ENCODE peak calls at places on chromosomes 13 and 19, in six cellular contexts. One of them, this sample, is unnamed.

GRCh38 chr13:41565221-41565620 is 107.9 kb downstream of the RGCC start:
- DNase-seq in Right ventricle myocardium superior: no peak
- DNase-seq in A172: peak; percentile 66
- DNase-seq in uterus: no peak
- DNase-seq in HTR-8/SVneo: peak; percentile 40
- DNase-seq in cardiac muscle cell: peak; percentile 67
- DNase-seq in this sample: no peak

GRCh38 chr19:32876919-32877285 is 7.3 kb upstream of the SLC7A9 start:
- DNase-seq in cardiac muscle cell: peak; percentile 12
- DNase-seq in Right ventricle myocardium superior: no peak
- DNase-seq in A172: peak; percentile 78
- DNase-seq in HTR-8/SVneo: no peak
- DNase-seq in uterus: no peak
- DNase-seq in this sample: peak; percentile 63

GRCh38 chr13:90868321-90868920 is 479.1 kb upstream of the MIR17HG start:
- DNase-seq in uterus: no peak
- DNase-seq in HTR-8/SVneo: peak; percentile 1
- DNase-seq in A172: peak; percentile 2
- DNase-seq in cardiac muscle cell: peak; percentile 42
- DNase-seq in Right ventricle myocardium superior: no peak
- DNase-seq in this sample: no peak

GRCh38 chr13:104984296-104984818 is 1551.1 kb downstream of the EFNB2 start:
- DNase-seq in A172: peak; percentile 42
- DNase-seq in Right ventricle myocardium superior: peak; percentile 51
- DNase-seq in uterus: no peak
- DNase-seq in HTR-8/SVneo: no peak
- DNase-seq in cardiac muscle cell: peak; percentile 71
- DNase-seq in this sample: no peak

GRCh38 chr19:23071087-23071511 is 45.7 kb upstream of the ZNF730 start:
- DNase-seq in HTR-8/SVneo: no peak
- DNase-seq in uterus: peak; percentile 18
- DNase-seq in cardiac muscle cell: peak; percentile 35
- DNase-seq in A172: no peak
- DNase-seq in Right ventricle myocardium superior: peak; percentile 54
- DNase-seq in this sample: no peak

GRCh38 chr19:13018037-13018914 is 23.0 kb downstream of the NFIX start:
- DNase-seq in uterus: peak; percentile 84
- DNase-seq in Right ventricle myocardium superior: peak; percentile 83
- DNase-seq in A172: no peak
- DNase-seq in HTR-8/SVneo: no peak
- DNase-seq in cardiac muscle cell: peak; percentile 77
- DNase-seq in this sample: no peak

GRCh38 chr13:24746618-24747247 is 17.2 kb upstream of the RNF17 start:
- DNase-seq in Right ventricle myocardium superior: no peak
- DNase-seq in uterus: no peak
- DNase-seq in cardiac muscle cell: peak; percentile 38
- DNase-seq in A172: no peak
- DNase-seq in HTR-8/SVneo: no peak
- DNase-seq in this sample: peak; percentile 83

GRCh38 chr13:98648676-98649075 is 71.8 kb upstream of the STK24 start:
- DNase-seq in A172: no peak
- DNase-seq in HTR-8/SVneo: no peak
- DNase-seq in uterus: no peak
- DNase-seq in Right ventricle myocardium superior: no peak
- DNase-seq in cardiac muscle cell: no peak
- DNase-seq in this sample: no peak

GRCh38 chr13:94620286-94620896 is 18.7 kb downstream of the GPR180 start:
- DNase-seq in Right ventricle myocardium superior: no peak
- DNase-seq in cardiac muscle cell: peak; percentile 46
- DNase-seq in HTR-8/SVneo: no peak
- DNase-seq in A172: peak; percentile 45
- DNase-seq in uterus: no peak
- DNase-seq in this sample: no peak

GRCh38 chr19:2487780-2488330 is 11.9 kb downstream of the GADD45B start:
- DNase-seq in cardiac muscle cell: no peak
- DNase-seq in uterus: no peak
- DNase-seq in A172: no peak
- DNase-seq in Right ventricle myocardium superior: no peak
- DNase-seq in HTR-8/SVneo: no peak
- DNase-seq in this sample: no peak

GRCh38 chr19:5035105-5035761 is 66.3 kb downstream of the KDM4B start:
- DNase-seq in HTR-8/SVneo: no peak
- DNase-seq in A172: no peak
- DNase-seq in uterus: no peak
- DNase-seq in cardiac muscle cell: no peak
- DNase-seq in Right ventricle myocardium superior: no peak
- DNase-seq in this sample: no peak

GRCh38 chr19:29650988-29651387 is 14.3 kb upstream of the PLEKHF1 start:
- DNase-seq in cardiac muscle cell: no peak
- DNase-seq in Right ventricle myocardium superior: no peak
- DNase-seq in A172: no peak
- DNase-seq in uterus: no peak
- DNase-seq in HTR-8/SVneo: no peak
- DNase-seq in this sample: no peak

GRCh38 chr19:24069907-24070657 is 16.9 kb upstream of the ZNF254 start:
- DNase-seq in uterus: no peak
- DNase-seq in cardiac muscle cell: no peak
- DNase-seq in Right ventricle myocardium superior: no peak
- DNase-seq in HTR-8/SVneo: no peak
- DNase-seq in A172: no peak
- DNase-seq in this sample: no peak

GRCh38 chr19:11023016-11023415 is 62.2 kb downstream of the SMARCA4 start:
- DNase-seq in Right ventricle myocardium superior: no peak
- DNase-seq in uterus: no peak
- DNase-seq in A172: no peak
- DNase-seq in HTR-8/SVneo: no peak
- DNase-seq in cardiac muscle cell: no peak
- DNase-seq in this sample: no peak

GRCh38 chr13:35978607-35979316 is 152.4 kb downstream of the DCLK1 start:
- DNase-seq in uterus: peak; percentile 31
- DNase-seq in Right ventricle myocardium superior: no peak
- DNase-seq in A172: peak; percentile 62
- DNase-seq in HTR-8/SVneo: peak; percentile 29
- DNase-seq in cardiac muscle cell: peak; percentile 86
- DNase-seq in this sample: no peak

GRCh38 chr13:34465423-34465922 is 476.6 kb upstream of the NBEA start:
- DNase-seq in Right ventricle myocardium superior: no peak
- DNase-seq in A172: no peak
- DNase-seq in cardiac muscle cell: no peak
- DNase-seq in uterus: no peak
- DNase-seq in HTR-8/SVneo: no peak
- DNase-seq in this sample: no peak

GRCh38 chr13:73060251-73061160 is 1.7 kb downstream of the KLF5 start:
- DNase-seq in cardiac muscle cell: peak; percentile 75
- DNase-seq in Right ventricle myocardium superior: no peak
- DNase-seq in uterus: peak; percentile 19
- DNase-seq in A172: peak; percentile 41
- DNase-seq in HTR-8/SVneo: peak; percentile 31
- DNase-seq in this sample: no peak

GRCh38 chr13:44648392-44649117 is 72.4 kb upstream of the TSC22D1 start:
- DNase-seq in HTR-8/SVneo: no peak
- DNase-seq in A172: no peak
- DNase-seq in Right ventricle myocardium superior: no peak
- DNase-seq in cardiac muscle cell: peak; percentile 22
- DNase-seq in uterus: no peak
- DNase-seq in this sample: no peak

GRCh38 chr19:35721374-35721773 is 3.6 kb downstream of the KMT2B start:
- DNase-seq in Right ventricle myocardium superior: no peak
- DNase-seq in uterus: no peak
- DNase-seq in cardiac muscle cell: no peak
- DNase-seq in HTR-8/SVneo: no peak
- DNase-seq in A172: no peak
- DNase-seq in this sample: no peak

GRCh38 chr19:43774103-43774939 is 6.5 kb downstream of the KCNN4 start:
- DNase-seq in A172: no peak
- DNase-seq in uterus: peak; percentile 61
- DNase-seq in Right ventricle myocardium superior: peak; percentile 81
- DNase-seq in cardiac muscle cell: peak; percentile 69
- DNase-seq in HTR-8/SVneo: no peak
- DNase-seq in this sample: no peak

GRCh38 chr13:112905990-112906641 is 62.9 kb upstream of the MCF2L start:
- DNase-seq in Right ventricle myocardium superior: no peak
- DNase-seq in HTR-8/SVneo: no peak
- DNase-seq in cardiac muscle cell: no peak
- DNase-seq in A172: no peak
- DNase-seq in uterus: no peak
- DNase-seq in this sample: no peak

GRCh38 chr13:35159041-35159440 is 217.0 kb downstream of the NBEA start:
- DNase-seq in A172: no peak
- DNase-seq in uterus: no peak
- DNase-seq in HTR-8/SVneo: no peak
- DNase-seq in cardiac muscle cell: no peak
- DNase-seq in Right ventricle myocardium superior: no peak
- DNase-seq in this sample: no peak

GRCh38 chr19:16259385-16260159 is 61.9 kb downstream of the AP1M1 start:
- DNase-seq in cardiac muscle cell: no peak
- DNase-seq in Right ventricle myocardium superior: peak; percentile 57
- DNase-seq in A172: no peak
- DNase-seq in HTR-8/SVneo: no peak
- DNase-seq in uterus: no peak
- DNase-seq in this sample: no peak

GRCh38 chr13:106390360-106390759 is 145.1 kb downstream of the EFNB2 start:
- DNase-seq in cardiac muscle cell: no peak
- DNase-seq in A172: no peak
- DNase-seq in Right ventricle myocardium superior: no peak
- DNase-seq in HTR-8/SVneo: no peak
- DNase-seq in uterus: no peak
- DNase-seq in this sample: no peak

GRCh38 chr13:36242761-36243160 is 28.4 kb upstream of the SOHLH2 start:
- DNase-seq in HTR-8/SVneo: no peak
- DNase-seq in cardiac muscle cell: no peak
- DNase-seq in uterus: no peak
- DNase-seq in A172: no peak
- DNase-seq in Right ventricle myocardium superior: no peak
- DNase-seq in this sample: no peak

GRCh38 chr13:109919715-109920375 is 133.5 kb upstream of the IRS2 start:
- DNase-seq in HTR-8/SVneo: peak; percentile 10
- DNase-seq in Right ventricle myocardium superior: no peak
- DNase-seq in uterus: no peak
- DNase-seq in A172: peak; percentile 59
- DNase-seq in cardiac muscle cell: peak; percentile 64
- DNase-seq in this sample: no peak

GRCh38 chr13:95139186-95139585 is 162.1 kb downstream of the ABCC4 start:
- DNase-seq in cardiac muscle cell: no peak
- DNase-seq in HTR-8/SVneo: no peak
- DNase-seq in A172: no peak
- DNase-seq in uterus: no peak
- DNase-seq in Right ventricle myocardium superior: no peak
- DNase-seq in this sample: no peak

GRCh38 chr19:46665072-46665471 is 4.1 kb upstream of the DACT3 start:
- DNase-seq in HTR-8/SVneo: no peak
- DNase-seq in A172: no peak
- DNase-seq in cardiac muscle cell: no peak
- DNase-seq in Right ventricle myocardium superior: no peak
- DNase-seq in uterus: no peak
- DNase-seq in this sample: no peak

GRCh38 chr13:41060723-41061074 is 610 bp upstream of the WBP4 start:
- DNase-seq in Right ventricle myocardium superior: peak; percentile 90
- DNase-seq in A172: peak; percentile 73
- DNase-seq in HTR-8/SVneo: peak; percentile 17
- DNase-seq in uterus: peak; percentile 83
- DNase-seq in cardiac muscle cell: peak; percentile 90
- DNase-seq in this sample: peak; percentile 91

GRCh38 chr13:48653074-48654054 is at the start of gene CYSLTR2:
- DNase-seq in HTR-8/SVneo: no peak
- DNase-seq in uterus: no peak
- DNase-seq in cardiac muscle cell: peak; percentile 73
- DNase-seq in Right ventricle myocardium superior: no peak
- DNase-seq in A172: peak; percentile 18
- DNase-seq in this sample: no peak

GRCh38 chr13:23928985-23929384 is 31.7 kb upstream of the C1QTNF9B start:
- DNase-seq in A172: peak; percentile 75
- DNase-seq in HTR-8/SVneo: peak; percentile 42
- DNase-seq in uterus: no peak
- DNase-seq in Right ventricle myocardium superior: no peak
- DNase-seq in cardiac muscle cell: peak; percentile 70
- DNase-seq in this sample: no peak

GRCh38 chr19:21256722-21257121 is 72.5 kb downstream of the ZNF708 start:
- DNase-seq in cardiac muscle cell: peak; percentile 7
- DNase-seq in HTR-8/SVneo: no peak
- DNase-seq in A172: no peak
- DNase-seq in Right ventricle myocardium superior: no peak
- DNase-seq in uterus: no peak
- DNase-seq in this sample: no peak

GRCh38 chr19:55160128-55160985 is 2.8 kb upstream of the TNNI3 start:
- DNase-seq in HTR-8/SVneo: peak; percentile 92
- DNase-seq in A172: peak; percentile 95
- DNase-seq in Right ventricle myocardium superior: peak; percentile 91
- DNase-seq in cardiac muscle cell: peak; percentile 89
- DNase-seq in uterus: peak; percentile 59
- DNase-seq in this sample: peak; percentile 93

GRCh38 chr13:106796280-106797047 is 228.5 kb upstream of the ARGLU1 start:
- DNase-seq in A172: no peak
- DNase-seq in Right ventricle myocardium superior: no peak
- DNase-seq in cardiac muscle cell: peak; percentile 2
- DNase-seq in HTR-8/SVneo: no peak
- DNase-seq in uterus: no peak
- DNase-seq in this sample: no peak

This sample was measured in osteocyte.